ENCODE peak calls at places on chromosomes 6 and 20, in ten cellular contexts. U is NT2/D1, Z is non-pigmented ciliary epithelial cell, F is NCI-H2171, T is nucleus accumbens, M is pancreas, E is endothelial cell, J is posterior vena cava, B is neuronal stem cell, N is GM12865. C is an unnamed sample.
A peak's percentile ranks its signal among the peaks of the same experiment; 100 is the strongest.

GRCh38 chr6:17280552-17281090 is 540 bp upstream of the RBM24 start:
- DNase-seq in F (no peak), U (no peak), J (peak; percentile 85), M (peak; percentile 68), T (peak; percentile 16), E (peak; percentile 61), N (no peak), Z (no peak), B (peak; percentile 57), C (peak; percentile 94)

GRCh38 chr6:78639505-78640110 is 227.7 kb upstream of the IRAK1BP1 start:
- DNase-seq in N (no peak), F (no peak), M (no peak), B (no peak), J (no peak), Z (no peak), E (no peak), T (no peak), U (no peak), C (no peak)

GRCh38 chr6:56729719-56730118 is 87.0 kb upstream of the DST start:
- DNase-seq in Z (no peak), E (no peak), M (no peak), J (no peak), F (no peak), N (no peak), B (no peak), T (no peak), U (no peak), C (no peak)

GRCh38 chr20:6812530-6812929 is 45.0 kb downstream of the BMP2 start:
- DNase-seq in E (no peak), T (no peak), M (no peak), N (no peak), F (no peak), B (no peak), U (no peak), Z (no peak), J (no peak), C (no peak)

GRCh38 chr6:81934936-81935335 is 182.5 kb upstream of the TENT5A start:
- DNase-seq in J (no peak), T (no peak), U (no peak), B (no peak), M (no peak), F (no peak), Z (no peak), N (no peak), E (no peak), C (no peak)

GRCh38 chr6:21587925-21588811 is 5.4 kb upstream of the SOX4 start:
- DNase-seq in B (peak; percentile 73), U (no peak), E (peak; percentile 59), M (peak; percentile 86), F (peak; percentile 84), T (peak; percentile 51), N (peak; percentile 81), J (peak; percentile 86), Z (no peak), C (peak; percentile 68)

GRCh38 chr6:2363211-2363610 is 117.8 kb upstream of the GMDS start:
- DNase-seq in N (no peak), U (no peak), B (no peak), E (no peak), Z (no peak), F (no peak), M (no peak), T (no peak), J (no peak), C (no peak)

GRCh38 chr20:53840462-53841000 is 229.9 kb downstream of the BCAS1 start:
- DNase-seq in J (no peak), F (no peak), M (no peak), Z (no peak), N (no peak), U (no peak), E (no peak), B (no peak), T (no peak), C (no peak)

GRCh38 chr20:51801220-51801991 is 915 bp downstream of the SALL4 start:
- DNase-seq in T (no peak), Z (no peak), F (peak; percentile 52), N (no peak), U (no peak), E (peak; percentile 55), M (no peak), J (no peak), B (peak; percentile 64), C (peak; percentile 66)

C was measured in cardiac muscle cell.